ENCODE peak calls at places on chromosomes 13 and 19, in ten cellular contexts. U is right cardiac atrium, C is tibial nerve, P is fibroblast of lung, I is GM23248, Z is adrenal gland, H is IMR-90, R is right lobe of liver, V is heart right ventricle, X is small intestine. J is an unnamed sample. For H3K9me3, the result is how much of the 10 kb centered on the place peaks cover.

GRCh38 chr13:97544041-97544765 is 110.2 kb downstream of the RAP2A start:
- DNase-seq in X (no peak), H (peak), C (no peak), Z (no peak), V (no peak), P (peak), I (no peak), R (no peak), U (no peak), J (peak)

GRCh38 chr13:40285634-40286033 is 380.8 kb downstream of the FOXO1 start:
- DNase-seq in X (no peak), C (no peak), R (no peak), I (no peak), P (no peak), U (no peak), H (no peak), V (no peak), Z (no peak), J (no peak)

GRCh38 chr19:8321760-8322637 is 703 bp downstream of the RPS28 start:
- DNase-seq in H (no peak), P (no peak), Z (no peak), R (no peak), V (no peak), U (no peak), C (no peak), I (peak), X (no peak), J (no peak)

GRCh38 chr13:113305208-113305607 is 8.2 kb downstream of the LAMP1 start:
- DNase-seq in U (no peak), V (no peak), R (no peak), C (no peak), X (no peak), P (peak), Z (no peak), I (peak), H (peak), J (no peak)

GRCh38 chr19:44968670-44969069 is 13.5 kb downstream of the CLPTM1 start:
- DNase-seq in H (no peak), X (no peak), Z (no peak), R (no peak), P (no peak), U (no peak), V (no peak), I (no peak), C (no peak), J (no peak)

GRCh38 chr19:37930416-37930815 is 23.4 kb downstream of the SIPA1L3 start:
- DNase-seq in Z (no peak), C (no peak), I (peak), V (no peak), U (no peak), X (peak), H (no peak), R (no peak), P (peak), J (no peak)

GRCh38 chr19:38191747-38192146 is 32.3 kb downstream of the DPF1 start:
- DNase-seq in R (no peak), U (no peak), I (no peak), V (no peak), C (no peak), X (no peak), Z (no peak), P (no peak), H (no peak), J (no peak)

GRCh38 chr13:77980592-77980991 is 62.0 kb upstream of the EDNRB start:
- DNase-seq in Z (no peak), U (peak), H (peak), X (no peak), R (no peak), P (peak), C (no peak), I (peak), V (no peak), J (peak)

GRCh38 chr19:50893047-50893737 is 18.0 kb downstream of the KLK4 start:
- DNase-seq in C (no peak), R (no peak), Z (no peak), H (no peak), I (no peak), X (no peak), U (no peak), V (no peak), P (no peak), J (no peak)

GRCh38 chr13:99074693-99075092 is 96.8 kb upstream of the DOCK9 start:
- DNase-seq in V (no peak), P (no peak), X (no peak), U (no peak), Z (no peak), R (no peak), C (no peak), I (no peak), H (no peak), J (no peak)

GRCh38 chr13:99072941-99073340 is 95.1 kb upstream of the DOCK9 start:
- DNase-seq in Z (no peak), R (no peak), P (no peak), U (no peak), H (no peak), C (no peak), I (no peak), V (no peak), X (no peak), J (no peak)

GRCh38 chr13:99075268-99076191 is 97.7 kb upstream of the DOCK9 start:
- DNase-seq in H (no peak), Z (no peak), P (no peak), I (no peak), X (peak), U (no peak), R (no peak), C (no peak), V (no peak), J (no peak)

GRCh38 chr13:99080131-99080530 is 102.3 kb upstream of the DOCK9 start:
- DNase-seq in X (no peak), C (no peak), R (no peak), I (no peak), U (no peak), P (no peak), H (no peak), Z (no peak), V (no peak), J (no peak)

DNA sequence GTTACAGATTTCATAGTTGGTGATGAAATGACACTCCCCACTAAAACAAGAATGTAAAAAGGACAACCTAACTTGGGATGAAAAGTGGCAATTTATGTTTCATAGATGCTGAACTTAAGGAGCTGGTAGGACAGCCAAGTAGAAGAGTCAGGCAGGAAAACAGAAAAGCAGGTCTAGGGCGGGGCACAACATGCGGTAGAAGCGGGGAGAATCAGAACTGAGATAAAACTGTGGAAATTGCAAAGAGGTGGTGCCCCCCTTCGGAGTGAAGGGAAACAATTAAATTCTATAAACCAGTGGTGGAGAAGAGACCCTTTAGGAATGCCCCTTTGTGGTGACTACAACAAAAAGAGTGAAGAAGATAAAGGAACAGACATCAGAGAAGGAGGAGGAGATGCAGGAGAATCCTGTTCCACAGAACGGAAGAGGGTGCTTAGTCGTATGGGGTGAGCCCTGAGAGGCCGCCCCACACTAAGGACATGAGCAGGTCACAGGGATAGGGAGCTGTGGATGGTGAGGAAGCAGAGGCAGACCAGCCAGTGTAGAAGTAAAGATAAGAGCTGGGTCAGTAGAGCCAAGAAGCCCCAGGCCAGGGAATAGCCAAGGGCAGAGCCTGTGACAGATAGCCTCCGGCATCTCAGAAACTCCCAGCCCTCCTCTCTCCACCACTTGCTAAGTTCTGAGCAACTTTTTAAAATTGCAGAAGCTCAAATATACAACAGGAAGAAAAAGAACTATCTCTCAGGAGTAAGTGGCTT is 100.3 kb upstream of the DOCK9 start:
- DNase-seq in C (no peak), I (no peak), H (no peak), U (no peak), Z (no peak), V (no peak), P (no peak), R (no peak), X (no peak), J (no peak)
- H3K27ac ChIP-seq in C (no peak), I (no peak), H (no peak), U (no peak), Z (no peak), V (no peak), P (no peak), R (no peak), X (no peak), J (no peak)

GRCh38 chr19:11198175-11198534 is 810 bp upstream of the KANK2 start:
- DNase-seq in C (no peak), I (no peak), R (no peak), Z (no peak), P (no peak), V (no peak), U (no peak), X (no peak), H (no peak), J (no peak)
- H3K4me3 ChIP-seq in C (peak), I (peak), R (peak), Z (no peak), P (no peak), V (peak), U (no peak), X (no peak), H (peak), J (no peak)

GRCh38 chr19:22600690-22601648 is 33.2 kb upstream of the ZNF492 start:
- DNase-seq in U (no peak), C (no peak), Z (no peak), P (no peak), V (no peak), H (no peak), I (no peak), X (no peak), R (no peak), J (no peak)

GRCh38 chr19:22595918-22596341 is 38.2 kb upstream of the ZNF492 start:
- DNase-seq in C (peak), Z (peak), P (no peak), X (no peak), R (no peak), H (no peak), I (no peak), V (peak), U (peak), J (no peak)

DNA sequence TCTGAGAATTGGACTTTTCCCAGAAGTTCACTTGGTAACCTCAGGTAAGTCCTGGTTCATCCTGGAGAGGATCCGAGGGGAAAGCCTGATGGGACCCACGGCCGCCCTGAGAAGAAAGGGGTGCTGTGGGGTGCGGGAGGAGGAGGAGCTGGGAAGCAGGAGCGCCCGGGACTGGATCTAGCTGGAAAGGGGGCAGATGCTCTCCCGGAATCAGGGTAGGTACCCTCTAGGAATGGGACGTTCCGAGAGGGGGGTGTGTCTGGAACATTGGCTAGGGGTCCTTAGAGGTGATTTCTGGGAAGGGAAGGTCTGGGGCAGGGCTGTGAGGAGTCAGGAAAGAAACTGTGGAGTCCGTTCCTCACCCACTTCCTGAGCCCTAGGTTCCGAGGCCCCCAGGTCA is 38.7 kb upstream of the ZNF492 start:
- DNase-seq in Z (no peak), V (no peak), H (no peak), C (no peak), U (no peak), X (no peak), I (no peak), R (no peak), P (no peak), J (no peak)
- H3K9me3 ChIP-seq in Z (under half), V (under half), H (under half), C (under half), U (under half), X (under half), I (under half), R (under half), P (under half), J (under half)

DNA sequence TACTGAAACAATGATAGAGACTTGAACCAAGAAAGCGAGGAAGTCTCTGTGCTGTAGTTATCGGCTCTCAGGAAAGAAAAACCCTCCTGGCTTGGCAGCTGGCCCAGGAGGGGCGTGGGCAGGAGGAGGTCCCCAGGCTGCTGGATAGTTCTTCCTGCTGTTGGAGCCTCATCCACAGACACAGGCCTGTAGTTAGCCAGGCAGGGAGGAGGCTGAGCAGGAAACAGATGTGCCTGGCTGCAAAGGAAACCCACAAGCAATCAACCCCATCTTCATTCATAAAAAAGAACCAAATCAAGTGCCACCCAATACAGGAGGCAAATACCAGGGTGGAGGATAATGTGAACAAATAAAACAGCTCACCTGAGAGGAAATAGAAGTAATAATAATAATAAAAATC is 86.2 kb downstream of the IRS2 start:
- DNase-seq in U (peak), V (peak), P (peak), I (no peak), X (peak), C (peak), H (peak), Z (peak), R (no peak), J (no peak)
- H3K27ac ChIP-seq in U (no peak), V (no peak), P (no peak), I (no peak), X (no peak), C (peak), H (no peak), Z (no peak), R (no peak), J (no peak)

GRCh38 chr19:18612772-18613588 is at the start of gene TMEM59L:
- DNase-seq in P (no peak), Z (no peak), U (no peak), H (no peak), X (no peak), C (no peak), I (peak), V (no peak), R (no peak), J (no peak)
- H3K4me3 ChIP-seq in P (peak), Z (no peak), U (peak), H (peak), X (no peak), C (peak), I (peak), V (peak), R (no peak), J (peak)